ENCODE peak calls at places on chromosomes 7 and 10, in eight cellular contexts. One of them, this sample, is unnamed.

GRCh38 chr7:28678421-28678965 is 266.2 kb downstream of the CREB5 start:
- DNase-seq in HCT116: no peak
- DNase-seq in A549: no peak
- DNase-seq in GM13977: no peak
- DNase-seq in mammary epithelial cell: peak; percentile 32
- DNase-seq in IMR-90: peak; percentile 10
- DNase-seq in osteoblast: peak; percentile 18
- DNase-seq in uterus: no peak
- DNase-seq in this sample: no peak

GRCh38 chr7:143458263-143458662 is 15.0 kb downstream of the TAS2R60 start:
- DNase-seq in GM13977: no peak
- DNase-seq in mammary epithelial cell: peak; percentile 13
- DNase-seq in osteoblast: peak; percentile 15
- DNase-seq in A549: no peak
- DNase-seq in IMR-90: peak; percentile 57
- DNase-seq in uterus: no peak
- DNase-seq in HCT116: no peak
- DNase-seq in this sample: no peak

GRCh38 chr10:83908506-83908905 is 230.8 kb upstream of the GHITM start:
- DNase-seq in uterus: no peak
- DNase-seq in HCT116: no peak
- DNase-seq in osteoblast: no peak
- DNase-seq in GM13977: no peak
- DNase-seq in IMR-90: no peak
- DNase-seq in A549: no peak
- DNase-seq in mammary epithelial cell: no peak
- DNase-seq in this sample: no peak

GRCh38 chr7:24192053-24192452 is 91.9 kb upstream of the NPY start:
- DNase-seq in uterus: no peak
- DNase-seq in HCT116: no peak
- DNase-seq in GM13977: no peak
- DNase-seq in mammary epithelial cell: no peak
- DNase-seq in osteoblast: no peak
- DNase-seq in A549: no peak
- DNase-seq in IMR-90: peak; percentile 5
- DNase-seq in this sample: no peak

GRCh38 chr7:158074896-158075632 is 512.6 kb downstream of the PTPRN2 start:
- DNase-seq in osteoblast: peak; percentile 74
- DNase-seq in A549: no peak
- DNase-seq in HCT116: no peak
- DNase-seq in GM13977: no peak
- DNase-seq in uterus: no peak
- DNase-seq in mammary epithelial cell: no peak
- DNase-seq in IMR-90: no peak
- DNase-seq in this sample: no peak

GRCh38 chr10:82377608-82378007 is 502.6 kb downstream of the NRG3 start:
- DNase-seq in osteoblast: no peak
- DNase-seq in A549: peak; percentile 14
- DNase-seq in mammary epithelial cell: peak; percentile 26
- DNase-seq in IMR-90: no peak
- DNase-seq in GM13977: peak; percentile 17
- DNase-seq in uterus: no peak
- DNase-seq in HCT116: no peak
- DNase-seq in this sample: no peak

GRCh38 chr10:95211606-95212279 is 17.7 kb downstream of the ACSM6 start:
- DNase-seq in mammary epithelial cell: peak; percentile 55
- DNase-seq in GM13977: no peak
- DNase-seq in A549: no peak
- DNase-seq in HCT116: no peak
- DNase-seq in osteoblast: no peak
- DNase-seq in uterus: no peak
- DNase-seq in IMR-90: peak; percentile 13
- DNase-seq in this sample: no peak

GRCh38 chr10:98224509-98224908 is 43.5 kb downstream of the LOXL4 start:
- DNase-seq in uterus: no peak
- DNase-seq in GM13977: no peak
- DNase-seq in HCT116: no peak
- DNase-seq in mammary epithelial cell: no peak
- DNase-seq in A549: no peak
- DNase-seq in osteoblast: no peak
- DNase-seq in IMR-90: peak; percentile 57
- DNase-seq in this sample: no peak

GRCh38 chr7:44431091-44431608 is 59.3 kb downstream of the NUDCD3 start:
- DNase-seq in HCT116: no peak
- DNase-seq in osteoblast: peak; percentile 58
- DNase-seq in IMR-90: peak; percentile 28
- DNase-seq in mammary epithelial cell: no peak
- DNase-seq in GM13977: peak; percentile 65
- DNase-seq in A549: peak; percentile 27
- DNase-seq in uterus: no peak
- DNase-seq in this sample: peak; percentile 33

GRCh38 chr7:25906003-25906402 is 246.0 kb upstream of the NFE2L3 start:
- DNase-seq in uterus: no peak
- DNase-seq in IMR-90: no peak
- DNase-seq in mammary epithelial cell: no peak
- DNase-seq in osteoblast: no peak
- DNase-seq in A549: no peak
- DNase-seq in HCT116: no peak
- DNase-seq in GM13977: no peak
- DNase-seq in this sample: no peak

GRCh38 chr7:31432166-31432565 is 81.7 kb upstream of the ITPRID1 start:
- DNase-seq in IMR-90: no peak
- DNase-seq in mammary epithelial cell: peak; percentile 57
- DNase-seq in HCT116: no peak
- DNase-seq in GM13977: no peak
- DNase-seq in uterus: no peak
- DNase-seq in osteoblast: no peak
- DNase-seq in A549: no peak
- DNase-seq in this sample: no peak

GRCh38 chr10:21926949-21927348 is 76.6 kb downstream of the DNAJC1 start:
- DNase-seq in osteoblast: peak; percentile 42
- DNase-seq in mammary epithelial cell: peak; percentile 91
- DNase-seq in IMR-90: peak; percentile 94
- DNase-seq in HCT116: no peak
- DNase-seq in GM13977: no peak
- DNase-seq in uterus: no peak
- DNase-seq in A549: peak; percentile 74
- DNase-seq in this sample: no peak

GRCh38 chr10:14017380-14017943 is 313.3 kb downstream of the FRMD4A start:
- DNase-seq in IMR-90: peak; percentile 48
- DNase-seq in osteoblast: no peak
- DNase-seq in uterus: no peak
- DNase-seq in HCT116: no peak
- DNase-seq in A549: no peak
- DNase-seq in GM13977: no peak
- DNase-seq in mammary epithelial cell: no peak
- DNase-seq in this sample: no peak

GRCh38 chr7:33278095-33278494 is 148.7 kb downstream of the BBS9 start:
- DNase-seq in osteoblast: no peak
- DNase-seq in uterus: no peak
- DNase-seq in GM13977: no peak
- DNase-seq in A549: peak; percentile 13
- DNase-seq in mammary epithelial cell: no peak
- DNase-seq in IMR-90: no peak
- DNase-seq in HCT116: no peak
- DNase-seq in this sample: no peak

GRCh38 chr7:33276729-33277128 is 147.4 kb downstream of the BBS9 start:
- DNase-seq in A549: no peak
- DNase-seq in HCT116: no peak
- DNase-seq in IMR-90: no peak
- DNase-seq in uterus: no peak
- DNase-seq in mammary epithelial cell: no peak
- DNase-seq in GM13977: no peak
- DNase-seq in osteoblast: no peak
- DNase-seq in this sample: no peak

DNA sequence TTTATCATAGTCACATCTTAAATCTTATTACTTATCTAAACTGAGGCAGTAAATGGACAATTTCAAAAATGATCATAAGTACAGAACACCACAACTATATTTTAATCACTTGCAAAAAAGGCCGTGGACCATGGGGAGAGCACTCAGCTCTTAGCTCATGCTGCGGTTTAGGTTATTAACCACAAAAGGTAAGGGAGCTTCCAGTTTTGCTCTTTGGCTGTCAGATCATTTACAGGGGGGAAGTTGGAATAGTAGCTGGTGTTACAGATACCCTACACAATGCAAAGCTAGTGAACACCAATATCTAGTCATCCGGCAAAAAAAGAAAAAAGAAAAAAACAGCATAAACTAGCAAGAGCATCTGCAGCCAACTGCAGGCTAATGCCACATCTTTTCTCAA is 147.0 kb downstream of the BBS9 start:
- DNase-seq in GM13977: no peak
- DNase-seq in uterus: no peak
- DNase-seq in osteoblast: no peak
- DNase-seq in mammary epithelial cell: no peak
- DNase-seq in A549: no peak
- DNase-seq in IMR-90: no peak
- DNase-seq in HCT116: no peak
- DNase-seq in this sample: no peak
- TF ChIP-seq CTCF in GM13977: no peak
- TF ChIP-seq CTCF in uterus: no peak
- TF ChIP-seq CTCF in osteoblast: no peak
- TF ChIP-seq CTCF in mammary epithelial cell: no peak
- TF ChIP-seq CTCF in A549: no peak
- TF ChIP-seq CTCF in IMR-90: no peak
- TF ChIP-seq CTCF in HCT116: no peak
- TF ChIP-seq CTCF in this sample: no peak

GRCh38 chr7:49845626-49846025 is 72.2 kb downstream of the VWC2 start:
- DNase-seq in GM13977: no peak
- DNase-seq in uterus: no peak
- DNase-seq in A549: no peak
- DNase-seq in mammary epithelial cell: no peak
- DNase-seq in osteoblast: no peak
- DNase-seq in HCT116: no peak
- DNase-seq in IMR-90: no peak
- DNase-seq in this sample: no peak

GRCh38 chr7:49848211-49848841 is 74.9 kb downstream of the VWC2 start:
- DNase-seq in IMR-90: no peak
- DNase-seq in GM13977: no peak
- DNase-seq in uterus: no peak
- DNase-seq in A549: no peak
- DNase-seq in mammary epithelial cell: peak; percentile 5
- DNase-seq in HCT116: no peak
- DNase-seq in osteoblast: no peak
- DNase-seq in this sample: no peak

GRCh38 chr7:49855281-49855980 is 82.0 kb downstream of the VWC2 start:
- DNase-seq in uterus: no peak
- DNase-seq in HCT116: no peak
- DNase-seq in mammary epithelial cell: no peak
- DNase-seq in GM13977: no peak
- DNase-seq in A549: no peak
- DNase-seq in IMR-90: no peak
- DNase-seq in osteoblast: no peak
- DNase-seq in this sample: no peak

GRCh38 chr7:49852619-49853462 is 79.4 kb downstream of the VWC2 start:
- DNase-seq in GM13977: peak; percentile 63
- DNase-seq in A549: peak; percentile 63
- DNase-seq in uterus: peak; percentile 29
- DNase-seq in IMR-90: peak; percentile 12
- DNase-seq in mammary epithelial cell: peak; percentile 61
- DNase-seq in osteoblast: peak; percentile 81
- DNase-seq in HCT116: peak; percentile 13
- DNase-seq in this sample: peak; percentile 23

DNA sequence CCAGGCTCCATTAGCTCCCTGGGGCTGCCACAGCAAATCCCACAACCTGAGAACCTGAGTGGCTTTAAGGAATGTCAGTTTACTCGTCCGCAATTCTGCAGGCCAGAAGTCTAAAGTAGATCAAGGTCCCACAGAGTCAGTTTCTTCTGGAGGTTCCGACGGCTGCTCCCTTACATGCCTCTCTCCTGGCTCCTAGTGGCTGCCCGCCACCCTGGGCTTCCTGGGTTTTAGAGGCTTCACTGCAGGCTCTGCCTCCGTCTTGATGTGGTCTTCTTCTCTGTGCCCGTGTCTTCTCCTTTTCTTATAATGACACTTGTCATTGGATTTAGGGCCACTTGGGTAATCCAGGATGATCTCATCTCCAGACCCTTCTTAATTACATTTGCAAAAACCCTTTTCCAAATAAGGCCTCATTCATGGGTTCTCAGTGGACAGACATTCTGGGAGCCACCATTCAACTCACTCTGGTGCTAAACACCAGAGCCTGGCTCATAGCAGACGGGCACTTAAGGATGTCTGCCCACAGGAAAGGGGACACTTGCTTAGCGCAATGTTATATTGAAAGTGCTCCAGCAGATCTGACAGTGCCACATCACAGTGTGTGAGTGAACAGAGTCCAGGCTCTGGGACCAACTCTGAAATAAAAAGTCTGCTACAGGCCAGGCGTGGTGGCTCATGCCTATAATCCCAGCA is 77.6 kb downstream of the VWC2 start:
- DNase-seq in GM13977: no peak
- DNase-seq in mammary epithelial cell: no peak
- DNase-seq in HCT116: no peak
- DNase-seq in osteoblast: no peak
- DNase-seq in IMR-90: no peak
- DNase-seq in A549: no peak
- DNase-seq in uterus: no peak
- DNase-seq in this sample: no peak
- TF ChIP-seq CTCF in GM13977: no peak
- TF ChIP-seq CTCF in mammary epithelial cell: no peak
- TF ChIP-seq CTCF in HCT116: no peak
- TF ChIP-seq CTCF in osteoblast: no peak
- TF ChIP-seq CTCF in IMR-90: no peak
- TF ChIP-seq CTCF in A549: no peak
- TF ChIP-seq CTCF in uterus: no peak
- TF ChIP-seq CTCF in this sample: no peak

DNA sequence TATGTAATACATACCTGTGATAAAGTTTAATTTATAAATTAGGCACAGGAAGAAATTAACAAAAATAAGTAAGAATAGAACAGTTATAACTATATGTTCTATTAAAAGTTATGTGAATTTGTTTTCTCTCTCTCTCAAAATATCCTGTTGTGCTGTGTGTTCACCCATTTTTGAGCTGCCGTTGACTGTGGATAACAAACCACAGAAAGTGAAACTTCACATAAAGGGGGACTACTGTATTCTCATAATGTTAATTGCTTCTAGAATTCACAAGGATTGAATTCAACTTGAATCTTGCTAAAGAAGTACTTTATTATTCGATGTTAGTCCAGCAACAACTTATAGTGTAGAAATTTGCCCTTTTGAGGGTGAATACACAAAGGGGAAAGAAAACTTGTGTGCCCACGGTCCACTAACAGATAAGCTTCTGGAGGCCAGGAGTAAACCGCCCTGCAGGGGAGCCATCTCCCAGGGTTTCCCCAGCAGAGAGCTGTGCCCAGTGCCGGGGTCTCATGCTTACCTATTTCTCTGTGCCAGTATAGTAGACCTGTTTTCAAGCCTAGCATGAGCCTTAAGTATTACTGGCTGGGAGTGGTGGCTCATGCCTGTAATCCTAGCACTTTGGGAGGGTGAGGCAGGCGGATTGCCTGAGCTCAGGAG is 87.1 kb downstream of the KAT6B start:
- DNase-seq in uterus: no peak
- DNase-seq in osteoblast: no peak
- DNase-seq in mammary epithelial cell: no peak
- DNase-seq in IMR-90: no peak
- DNase-seq in GM13977: no peak
- DNase-seq in A549: no peak
- DNase-seq in HCT116: no peak
- DNase-seq in this sample: peak; percentile 8
- TF ChIP-seq CTCF in uterus: no peak
- TF ChIP-seq CTCF in osteoblast: no peak
- TF ChIP-seq CTCF in mammary epithelial cell: no peak
- TF ChIP-seq CTCF in IMR-90: no peak
- TF ChIP-seq CTCF in GM13977: no peak
- TF ChIP-seq CTCF in A549: no peak
- TF ChIP-seq CTCF in HCT116: no peak
- TF ChIP-seq CTCF in this sample: no peak

GRCh38 chr10:11472158-11472753 is 139.2 kb downstream of the USP6NL start:
- DNase-seq in A549: peak; percentile 65
- DNase-seq in mammary epithelial cell: peak; percentile 45
- DNase-seq in osteoblast: peak; percentile 90
- DNase-seq in uterus: peak; percentile 44
- DNase-seq in HCT116: peak; percentile 37
- DNase-seq in GM13977: peak; percentile 69
- DNase-seq in IMR-90: peak; percentile 41
- DNase-seq in this sample: peak; percentile 80
- TF ChIP-seq CTCF in A549: peak; percentile 73
- TF ChIP-seq CTCF in mammary epithelial cell: peak; percentile 76
- TF ChIP-seq CTCF in osteoblast: peak; percentile 81
- TF ChIP-seq CTCF in uterus: peak; percentile 80
- TF ChIP-seq CTCF in HCT116: peak; percentile 82
- TF ChIP-seq CTCF in GM13977: peak; percentile 90
- TF ChIP-seq CTCF in IMR-90: peak; percentile 58
- TF ChIP-seq CTCF in this sample: peak; percentile 98